ENCODE peak calls at places on chromosomes 12 and 14, in eight cellular contexts. S, T, U, Q, G, B, C and A are unnamed samples.
A peak's percentile ranks its signal among the peaks of the same experiment; 100 is the strongest.

GRCh38 chr12:116434155-116435065 is 124.8 kb upstream of the MAP1LC3B2 start:
- DNase-seq in U (peak; percentile 93), G (no peak), C (no peak), Q (no peak), T (no peak), S (peak; percentile 90), B (peak; percentile 84), A (peak; percentile 55)

GRCh38 chr12:43806737-43807072 is 588 bp upstream of the TWF1 start:
- DNase-seq in G (no peak), B (no peak), T (no peak), U (no peak), C (no peak), S (no peak), Q (no peak), A (no peak)

GRCh38 chr14:23119362-23120327 is 590 bp upstream of the CEBPE start:
- DNase-seq in Q (no peak), B (no peak), G (peak; percentile 68), S (no peak), C (no peak), U (no peak), T (peak; percentile 31), A (no peak)

GRCh38 chr14:69002069-69002468 is 23.0 kb upstream of the ACTN1 start:
- DNase-seq in U (peak; percentile 75), B (no peak), Q (peak; percentile 60), C (no peak), S (no peak), T (no peak), G (no peak), A (peak; percentile 65)

GRCh38 chr14:51246032-51246431 is 6.0 kb downstream of the TMX1 start:
- DNase-seq in B (no peak), T (no peak), G (no peak), S (no peak), Q (no peak), C (no peak), U (no peak), A (no peak)

GRCh38 chr12:74317078-74317581 is 220.5 kb upstream of the ATXN7L3B start:
- DNase-seq in C (no peak), U (peak; percentile 75), B (no peak), S (no peak), Q (peak; percentile 39), T (no peak), G (no peak), A (no peak)

GRCh38 chr12:68246350-68246749 is 7.1 kb downstream of the IL22 start:
- DNase-seq in G (no peak), Q (no peak), T (no peak), B (no peak), C (no peak), S (no peak), U (no peak), A (no peak)

GRCh38 chr14:73323889-73324535 is 86.7 kb downstream of the PAPLN start:
- DNase-seq in G (no peak), C (no peak), T (no peak), S (no peak), U (no peak), B (no peak), Q (no peak), A (no peak)

GRCh38 chr12:98911396-98911795 is 266.3 kb downstream of the APAF1 start:
- DNase-seq in T (no peak), G (no peak), C (no peak), Q (no peak), U (no peak), S (no peak), B (no peak), A (no peak)

GRCh38 chr14:72894623-72895378 is 900 bp upstream of the DPF3 start:
- DNase-seq in C (no peak), T (peak; percentile 17), Q (peak; percentile 26), U (no peak), B (no peak), G (peak; percentile 48), S (no peak), A (no peak)